ENCODE peak calls at places on chromosomes 6 and 20, in ten cellular contexts. G is Ammon's horn; R is left ventricle myocardium inferior; N is retinal pigment epithelial cell; I is NCI-H2029; O is natural killer cell treated with Interleukin-12 subunit alpha and Interleukin-12 subunit beta and Interleukin-15 and Interleukin-18, amount 100 ng/mL, for 72 hours; Y is astrocyte of the spinal cord; Q is activated CD4-positive, alpha-beta T cell treated with anti-CD3 and anti-CD28 coated beads, Interleukin-2, amount 50 U/mL, for 1 hour; Z is AG20443; X is small intestine. M is an unnamed sample.

GRCh38 chr20:33947709-33948295 is 45.9 kb upstream of the RALY start:
- DNase-seq in G (no peak), N (peak), X (peak), Y (peak), O (no peak), R (no peak), Z (no peak), I (peak), Q (peak), M (no peak)

GRCh38 chr20:46206025-46206424 is 87.9 kb downstream of the CD40 start:
- DNase-seq in O (no peak), G (peak), Y (no peak), I (no peak), X (peak), Q (no peak), R (peak), Z (peak), N (no peak), M (no peak)

GRCh38 chr20:434221-434620 is 26.1 kb downstream of the RBCK1 start:
- DNase-seq in O (no peak), Q (no peak), X (no peak), Y (no peak), I (no peak), Z (no peak), G (no peak), N (no peak), R (no peak), M (no peak)

GRCh38 chr6:32716396-32716795 is 24.8 kb upstream of the HLA-DQA2 start:
- DNase-seq in N (no peak), X (no peak), I (no peak), Z (no peak), O (no peak), R (no peak), Y (no peak), G (no peak), Q (no peak), M (no peak)

GRCh38 chr20:49989234-49990065 is 6.7 kb downstream of the SNAI1 start:
- DNase-seq in R (peak), Q (no peak), I (no peak), N (no peak), Z (peak), O (no peak), Y (peak), X (no peak), G (no peak), M (no peak)

GRCh38 chr20:33933469-33933909 is 60.2 kb upstream of the RALY start:
- DNase-seq in O (no peak), Y (peak), R (peak), Z (peak), X (peak), N (no peak), I (peak), G (peak), Q (peak), M (peak)

GRCh38 chr6:22042713-22043112 is 254.1 kb downstream of the PRL start:
- DNase-seq in X (no peak), G (no peak), I (no peak), N (no peak), R (peak), Z (peak), Q (no peak), Y (peak), O (no peak), M (no peak)

GRCh38 chr20:18738055-18738454 is 75.5 kb upstream of the SCP2D1 start:
- DNase-seq in G (no peak), R (no peak), N (no peak), Q (no peak), O (no peak), I (no peak), Y (no peak), X (peak), Z (peak), M (no peak)

GRCh38 chr6:21740719-21741118 is 147.2 kb downstream of the SOX4 start:
- DNase-seq in G (no peak), O (no peak), Y (peak), Z (no peak), I (peak), R (no peak), N (no peak), Q (no peak), X (no peak), M (peak)

GRCh38 chr6:74167951-74168350 is 471.9 kb downstream of the CD109 start:
- DNase-seq in Q (no peak), X (no peak), R (no peak), I (no peak), Y (no peak), G (no peak), O (no peak), N (no peak), Z (peak), M (no peak)